ENCODE peak calls at places on chromosome 21, in six cellular contexts. One of them, this sample, is unnamed.

GRCh38 chr21:41843584-41843983 is 35.6 kb downstream of the PRDM15 start:
- DNase-seq in SK-N-SH: no peak
- DNase-seq in GM12878: no peak
- DNase-seq in HepG2: no peak
- DNase-seq in H1: no peak
- DNase-seq in K562: no peak
- DNase-seq in this sample: no peak

GRCh38 chr21:38297193-38297592 is 40.4 kb downstream of the KCNJ15 start:
- DNase-seq in SK-N-SH: no peak
- DNase-seq in K562: no peak
- DNase-seq in HepG2: no peak
- DNase-seq in GM12878: no peak
- DNase-seq in H1: no peak
- DNase-seq in this sample: peak

GRCh38 chr21:21163904-21164303 is 165.7 kb downstream of the NCAM2 start:
- DNase-seq in SK-N-SH: peak
- DNase-seq in H1: no peak
- DNase-seq in K562: peak
- DNase-seq in GM12878: no peak
- DNase-seq in HepG2: peak
- DNase-seq in this sample: peak

GRCh38 chr21:29148535-29148934 is 18.1 kb downstream of the MAP3K7CL start:
- DNase-seq in SK-N-SH: no peak
- DNase-seq in H1: no peak
- DNase-seq in K562: no peak
- DNase-seq in GM12878: no peak
- DNase-seq in HepG2: no peak
- DNase-seq in this sample: peak

GRCh38 chr21:31184462-31184861 is 146.2 kb upstream of the KRTAP19-8 start:
- DNase-seq in K562: no peak
- DNase-seq in H1: no peak
- DNase-seq in HepG2: no peak
- DNase-seq in GM12878: no peak
- DNase-seq in SK-N-SH: peak
- DNase-seq in this sample: no peak

GRCh38 chr21:25307489-25307888 is 299.8 kb downstream of the MRPL39 start:
- DNase-seq in HepG2: no peak
- DNase-seq in H1: no peak
- DNase-seq in SK-N-SH: no peak
- DNase-seq in K562: no peak
- DNase-seq in GM12878: no peak
- DNase-seq in this sample: no peak

GRCh38 chr21:44428281-44428942 is 26.9 kb upstream of the LRRC3 start:
- DNase-seq in HepG2: peak
- DNase-seq in SK-N-SH: peak
- DNase-seq in GM12878: no peak
- DNase-seq in H1: peak
- DNase-seq in K562: peak
- DNase-seq in this sample: peak

GRCh38 chr21:37452222-37452621 is 85.6 kb downstream of the DYRK1A start:
- DNase-seq in K562: no peak
- DNase-seq in SK-N-SH: peak
- DNase-seq in H1: no peak
- DNase-seq in GM12878: no peak
- DNase-seq in HepG2: no peak
- DNase-seq in this sample: no peak

GRCh38 chr21:44800971-44801467 is 601 bp downstream of the UBE2G2 start:
- DNase-seq in HepG2: peak
- DNase-seq in SK-N-SH: peak
- DNase-seq in H1: no peak
- DNase-seq in GM12878: no peak
- DNase-seq in K562: peak
- DNase-seq in this sample: no peak

GRCh38 chr21:43824883-43825609 is 35.7 kb downstream of the RRP1 start:
- DNase-seq in GM12878: no peak
- DNase-seq in H1: no peak
- DNase-seq in K562: no peak
- DNase-seq in SK-N-SH: peak
- DNase-seq in HepG2: no peak
- DNase-seq in this sample: no peak

GRCh38 chr21:31351438-31351837 is 7.4 kb upstream of the TIAM1 start:
- DNase-seq in HepG2: no peak
- DNase-seq in SK-N-SH: no peak
- DNase-seq in H1: peak
- DNase-seq in GM12878: no peak
- DNase-seq in K562: no peak
- DNase-seq in this sample: no peak

GRCh38 chr21:37688952-37689659 is 227.2 kb downstream of the KCNJ6 start:
- DNase-seq in SK-N-SH: no peak
- DNase-seq in HepG2: no peak
- DNase-seq in H1: no peak
- DNase-seq in K562: no peak
- DNase-seq in GM12878: no peak
- DNase-seq in this sample: no peak

GRCh38 chr21:43322805-43323204 is 104.1 kb downstream of the SIK1 start:
- DNase-seq in SK-N-SH: no peak
- DNase-seq in K562: peak
- DNase-seq in HepG2: no peak
- DNase-seq in H1: no peak
- DNase-seq in GM12878: no peak
- DNase-seq in this sample: no peak

GRCh38 chr21:38986460-38987395 is 181.0 kb downstream of the ETS2 start:
- DNase-seq in H1: no peak
- DNase-seq in HepG2: peak
- DNase-seq in GM12878: no peak
- DNase-seq in SK-N-SH: no peak
- DNase-seq in K562: peak
- DNase-seq in this sample: no peak

GRCh38 chr21:31382060-31382459 is 38.0 kb upstream of the TIAM1 start:
- DNase-seq in SK-N-SH: no peak
- DNase-seq in K562: peak
- DNase-seq in H1: no peak
- DNase-seq in GM12878: no peak
- DNase-seq in HepG2: no peak
- DNase-seq in this sample: no peak

DNA sequence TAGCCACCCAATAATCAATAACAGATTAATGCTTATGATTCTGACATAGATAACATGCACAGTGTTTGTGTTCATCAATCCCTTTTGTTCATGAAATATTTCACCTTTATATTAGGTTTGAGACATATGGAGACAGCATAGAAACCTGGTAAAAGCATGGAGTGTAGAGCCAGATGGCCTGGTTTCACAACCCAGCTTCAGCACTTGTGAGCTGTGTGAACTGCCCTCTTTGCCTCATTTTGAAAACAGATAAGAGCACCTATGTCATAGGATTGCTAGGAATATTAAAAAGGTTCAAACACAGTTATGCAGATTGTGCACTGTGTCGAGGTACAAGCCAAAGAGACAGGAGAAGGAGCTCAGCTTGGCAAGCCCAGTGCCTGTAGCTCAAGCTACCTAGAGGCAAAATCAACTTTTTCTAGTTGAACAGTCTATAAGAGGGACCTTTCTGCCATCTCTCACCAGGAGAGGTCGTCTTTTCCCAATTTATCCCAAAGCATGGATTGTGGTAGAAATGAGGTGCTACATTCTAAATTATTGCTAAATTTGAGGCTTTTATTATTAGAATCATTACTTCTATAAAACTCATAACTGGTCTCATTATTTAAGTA is 5.0 kb downstream of the CHODL start:
- DNase-seq in K562: no peak
- DNase-seq in GM12878: no peak
- DNase-seq in H1: no peak
- DNase-seq in SK-N-SH: no peak
- DNase-seq in HepG2: no peak
- DNase-seq in this sample: no peak
- H3K27ac ChIP-seq in K562: no peak
- H3K27ac ChIP-seq in GM12878: no peak
- H3K27ac ChIP-seq in H1: no peak
- H3K27ac ChIP-seq in SK-N-SH: no peak
- H3K27ac ChIP-seq in HepG2: no peak
- H3K27ac ChIP-seq in this sample: no peak

DNA sequence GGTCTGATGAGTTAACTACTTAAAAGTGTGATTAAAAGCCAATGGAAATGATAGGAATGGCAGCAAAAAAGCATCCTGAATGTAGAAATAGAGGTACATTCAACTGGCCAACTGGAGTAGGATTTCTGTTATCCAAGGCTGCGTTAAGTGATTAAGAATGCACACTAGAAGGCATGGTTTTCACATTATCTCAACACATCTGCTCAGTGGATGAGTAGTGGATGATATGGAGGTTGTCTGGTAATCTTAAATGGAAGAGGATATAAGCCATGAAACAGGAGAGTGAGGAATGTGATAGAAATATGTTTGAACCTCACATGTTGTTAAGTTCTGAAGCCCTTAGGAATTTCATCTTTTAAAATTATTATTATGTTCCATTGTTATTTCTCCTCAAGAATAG is 839.9 kb downstream of the USP25 start:
- DNase-seq in H1: no peak
- DNase-seq in K562: no peak
- DNase-seq in SK-N-SH: no peak
- DNase-seq in HepG2: no peak
- DNase-seq in GM12878: no peak
- DNase-seq in this sample: no peak
- TF ChIP-seq GABPA in H1: no peak
- TF ChIP-seq GABPA in K562: no peak
- TF ChIP-seq GABPA in SK-N-SH: no peak
- TF ChIP-seq GABPA in HepG2: no peak
- TF ChIP-seq GABPA in GM12878: no peak
- TF ChIP-seq GABPA in this sample: no peak

DNA sequence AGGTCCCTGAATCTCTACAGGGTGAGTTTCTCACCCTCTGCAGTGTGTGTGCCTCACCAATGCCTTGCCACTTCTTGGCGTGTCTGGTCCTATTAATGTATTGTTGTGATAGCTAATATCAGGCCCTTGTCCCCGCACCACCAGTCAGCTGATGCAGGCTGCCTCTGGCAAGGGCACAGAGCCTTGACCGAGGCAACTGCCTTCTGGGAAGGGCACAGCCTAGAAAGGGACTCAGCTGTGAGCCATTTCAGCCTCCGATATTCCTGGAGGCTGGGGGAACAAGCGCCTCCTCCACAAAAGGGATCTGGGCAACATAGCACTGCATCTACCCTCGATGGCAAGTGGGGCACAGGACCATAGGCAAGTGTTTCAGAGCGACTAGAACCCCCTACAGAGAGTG is 27.0 kb downstream of the IL10RB start:
- DNase-seq in HepG2: no peak
- DNase-seq in SK-N-SH: no peak
- DNase-seq in H1: no peak
- DNase-seq in K562: no peak
- DNase-seq in GM12878: no peak
- DNase-seq in this sample: no peak
- H3K27ac ChIP-seq in HepG2: no peak
- H3K27ac ChIP-seq in SK-N-SH: no peak
- H3K27ac ChIP-seq in H1: no peak
- H3K27ac ChIP-seq in K562: no peak
- H3K27ac ChIP-seq in GM12878: no peak
- H3K27ac ChIP-seq in this sample: no peak

DNA sequence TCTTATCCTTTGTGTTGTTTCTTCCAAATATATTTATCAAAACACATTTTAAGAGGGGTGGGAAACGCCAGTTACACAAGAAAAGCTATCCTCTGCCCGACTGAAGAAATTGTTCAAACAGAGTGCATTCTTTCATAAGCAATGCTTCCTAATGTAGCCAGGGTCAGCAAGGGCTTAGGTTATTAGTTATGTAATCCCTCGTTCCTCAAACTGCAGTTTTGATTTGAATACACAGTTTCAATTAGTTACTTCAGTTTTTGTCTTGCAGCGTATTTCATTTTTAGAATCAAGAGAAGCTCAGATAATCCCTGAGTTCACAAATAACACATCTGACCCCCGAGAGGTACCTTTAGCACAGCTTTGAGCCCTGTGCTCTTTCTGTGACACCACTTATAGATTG is 141.7 kb upstream of the NRIP1 start:
- DNase-seq in K562: no peak
- DNase-seq in HepG2: no peak
- DNase-seq in H1: no peak
- DNase-seq in SK-N-SH: no peak
- DNase-seq in GM12878: peak
- DNase-seq in this sample: peak
- TF ChIP-seq GABPA in K562: no peak
- TF ChIP-seq GABPA in HepG2: no peak
- TF ChIP-seq GABPA in H1: no peak
- TF ChIP-seq GABPA in SK-N-SH: no peak
- TF ChIP-seq GABPA in GM12878: peak
- TF ChIP-seq GABPA in this sample: no peak

DNA sequence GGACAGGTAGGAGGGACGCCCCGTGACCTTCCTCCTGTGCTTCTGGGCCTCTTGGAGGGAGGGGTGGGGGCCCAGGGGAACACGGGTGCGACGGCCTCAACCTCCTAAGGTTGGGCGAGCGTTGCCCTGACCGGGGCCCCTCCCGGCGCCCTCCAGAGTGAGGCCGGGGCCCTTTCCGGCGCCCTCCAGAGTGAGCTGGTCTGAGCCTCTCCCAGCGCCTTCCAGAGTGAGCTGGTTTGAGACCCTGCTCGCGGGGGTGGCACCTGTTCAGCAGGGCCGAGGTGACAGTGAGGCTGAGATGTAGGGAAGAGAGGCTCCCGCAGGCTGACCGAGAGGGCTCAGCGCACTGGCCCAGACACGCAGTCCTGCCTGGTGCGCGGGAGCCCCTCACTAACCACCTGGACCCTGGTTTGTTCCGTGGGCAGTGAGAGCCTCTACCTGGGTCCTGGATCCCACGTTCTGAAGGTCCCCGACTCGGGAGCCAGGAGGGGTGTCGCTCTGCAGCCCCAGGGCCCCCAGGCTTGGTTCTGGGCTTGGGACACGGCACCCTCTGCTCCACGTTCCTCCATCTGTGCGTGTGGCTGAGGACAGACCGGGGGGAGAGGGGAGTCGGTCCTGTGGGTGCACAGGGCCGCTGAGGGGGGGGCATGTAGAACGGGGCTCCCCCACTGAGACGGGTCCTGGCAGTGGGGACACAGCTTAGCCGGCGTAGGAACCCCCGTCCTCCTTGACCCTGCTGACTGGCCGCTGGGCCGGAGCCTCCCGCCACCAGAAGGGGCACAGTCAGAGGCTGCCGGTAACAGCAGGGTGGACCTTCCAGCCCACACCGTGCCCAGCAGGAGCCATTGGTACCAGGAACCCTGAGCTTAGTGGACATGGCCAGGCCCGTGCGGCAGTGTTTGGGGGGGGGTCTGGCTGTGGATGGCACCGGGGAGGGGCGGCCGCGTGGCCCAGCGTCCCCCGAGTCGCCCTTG is 1.5 kb downstream of the COL6A1 start:
- DNase-seq in GM12878: no peak
- DNase-seq in K562: no peak
- DNase-seq in HepG2: no peak
- DNase-seq in H1: no peak
- DNase-seq in SK-N-SH: peak
- DNase-seq in this sample: no peak
- H3K27ac ChIP-seq in GM12878: no peak
- H3K27ac ChIP-seq in K562: no peak
- H3K27ac ChIP-seq in HepG2: no peak
- H3K27ac ChIP-seq in H1: no peak
- H3K27ac ChIP-seq in SK-N-SH: no peak
- H3K27ac ChIP-seq in this sample: no peak

GRCh38 chr21:36150192-36150711 is 6.4 kb upstream of the DOP1B start:
- DNase-seq in H1: no peak
- DNase-seq in K562: peak
- DNase-seq in GM12878: peak
- DNase-seq in SK-N-SH: no peak
- DNase-seq in HepG2: no peak
- DNase-seq in this sample: no peak
- TF ChIP-seq GABPA in H1: no peak
- TF ChIP-seq GABPA in K562: peak
- TF ChIP-seq GABPA in GM12878: peak
- TF ChIP-seq GABPA in SK-N-SH: no peak
- TF ChIP-seq GABPA in HepG2: no peak
- TF ChIP-seq GABPA in this sample: no peak